ENCODE peak calls at places on chromosomes 4 and X, in five cellular contexts. J, X, M, P and R are unnamed samples.
A peak's percentile ranks its signal among the peaks of the same experiment; 100 is the strongest.

GRCh38 chr4:82394896-82395295 is 21.1 kb upstream of the HNRNPD start:
- DNase-seq in J (no peak), X (peak; percentile 86), M (no peak), P (no peak), R (no peak)

GRCh38 chr4:7297881-7298280 is 105.5 kb downstream of the SORCS2 start:
- DNase-seq in J (no peak), X (no peak), M (no peak), P (no peak), R (no peak)

GRCh38 chrX:10083809-10084208 is 73.0 kb upstream of the CLCN4 start:
- DNase-seq in J (no peak), X (no peak), M (no peak), P (no peak), R (no peak)

GRCh38 chrX:110396777-110397176 is 38.1 kb downstream of the RTL9 start:
- DNase-seq in J (no peak), X (no peak), M (no peak), P (no peak), R (no peak)

GRCh38 chr4:135418353-135418752 is 1216.8 kb upstream of the PABPC4L start:
- DNase-seq in J (no peak), X (peak; percentile 43), M (no peak), P (peak; percentile 20), R (no peak)

GRCh38 chr4:123593655-123594054 is 197.1 kb downstream of the SPRY1 start:
- DNase-seq in J (no peak), X (no peak), M (no peak), P (no peak), R (no peak)

GRCh38 chr4:8333726-8334460 is 64.3 kb downstream of the HTRA3 start:
- DNase-seq in J (no peak), X (no peak), M (no peak), P (no peak), R (no peak)

GRCh38 chr4:68272860-68273259 is 27.4 kb upstream of the TMPRSS11B start:
- DNase-seq in J (no peak), X (no peak), M (no peak), P (peak; percentile 19), R (no peak)

GRCh38 chr4:140790765-140791164 is 34.6 kb upstream of the TBC1D9 start:
- DNase-seq in J (no peak), X (no peak), M (peak; percentile 83), P (no peak), R (no peak)

GRCh38 chr4:182137343-182137742 is 105.9 kb upstream of the TENM3 start:
- DNase-seq in J (no peak), X (no peak), M (no peak), P (no peak), R (no peak)

GRCh38 chrX:153944140-153944799 is at the start of gene RENBP:
- DNase-seq in J (no peak), X (no peak), M (no peak), P (peak; percentile 39), R (no peak)

GRCh38 chr4:48943387-48943786 is 36.8 kb upstream of the OCIAD2 start:
- DNase-seq in J (no peak), X (peak; percentile 84), M (no peak), P (peak; percentile 60), R (no peak)

GRCh38 chr4:176957353-176958118 is 164.8 kb upstream of the VEGFC start:
- DNase-seq in J (no peak), X (no peak), M (no peak), P (no peak), R (no peak)

GRCh38 chr4:109436504-109436903 is 2.9 kb downstream of the SEC24B start:
- DNase-seq in J (no peak), X (no peak), M (no peak), P (no peak), R (no peak)

GRCh38 chrX:21963226-21963625 is 22.7 kb downstream of the SMS start:
- DNase-seq in J (no peak), X (no peak), M (no peak), P (no peak), R (no peak)

GRCh38 chr4:154329268-154329858 is 162.2 kb downstream of the DCHS2 start:
- DNase-seq in J (no peak), X (peak; percentile 29), M (no peak), P (peak; percentile 17), R (no peak)